ENCODE peak calls at places on chromosomes 12 and 14, in ten cellular contexts. One of them, this sample, is unnamed.

GRCh38 chr12:24945039-24945438 is 3.9 kb downstream of the BCAT1 start:
- DNase-seq in activated T-cell treated with anti-CD3 and anti-CD28 coated beads for 4 hours: no peak
- DNase-seq in stomach: no peak
- DNase-seq in caudate nucleus: no peak
- DNase-seq in hepatocyte: no peak
- DNase-seq in GM19239: no peak
- DNase-seq in kidney: no peak
- DNase-seq in mammary epithelial cell: no peak
- DNase-seq in HTR-8/SVneo: no peak
- DNase-seq in ACHN: no peak
- DNase-seq in this sample: no peak

GRCh38 chr12:96064266-96064665 is 28.9 kb upstream of the LTA4H start:
- DNase-seq in activated T-cell treated with anti-CD3 and anti-CD28 coated beads for 4 hours: no peak
- DNase-seq in stomach: no peak
- DNase-seq in caudate nucleus: no peak
- DNase-seq in hepatocyte: no peak
- DNase-seq in GM19239: no peak
- DNase-seq in kidney: no peak
- DNase-seq in mammary epithelial cell: no peak
- DNase-seq in HTR-8/SVneo: no peak
- DNase-seq in ACHN: no peak
- DNase-seq in this sample: no peak

GRCh38 chr12:122003646-122004611 is 17.8 kb upstream of the BCL7A start:
- DNase-seq in activated T-cell treated with anti-CD3 and anti-CD28 coated beads for 4 hours: no peak
- DNase-seq in stomach: no peak
- DNase-seq in caudate nucleus: no peak
- DNase-seq in hepatocyte: no peak
- DNase-seq in GM19239: no peak
- DNase-seq in kidney: peak
- DNase-seq in mammary epithelial cell: no peak
- DNase-seq in HTR-8/SVneo: no peak
- DNase-seq in ACHN: no peak
- DNase-seq in this sample: no peak

GRCh38 chr14:99517643-99518381 is 36.6 kb downstream of the CCNK start:
- DNase-seq in activated T-cell treated with anti-CD3 and anti-CD28 coated beads for 4 hours: no peak
- DNase-seq in stomach: no peak
- DNase-seq in caudate nucleus: no peak
- DNase-seq in hepatocyte: no peak
- DNase-seq in GM19239: no peak
- DNase-seq in kidney: peak
- DNase-seq in mammary epithelial cell: no peak
- DNase-seq in HTR-8/SVneo: no peak
- DNase-seq in ACHN: no peak
- DNase-seq in this sample: no peak

GRCh38 chr12:52074006-52074405 is 4.2 kb downstream of the ATG101 start:
- DNase-seq in activated T-cell treated with anti-CD3 and anti-CD28 coated beads for 4 hours: no peak
- DNase-seq in stomach: peak
- DNase-seq in caudate nucleus: no peak
- DNase-seq in hepatocyte: no peak
- DNase-seq in GM19239: peak
- DNase-seq in kidney: peak
- DNase-seq in mammary epithelial cell: no peak
- DNase-seq in HTR-8/SVneo: no peak
- DNase-seq in ACHN: no peak
- DNase-seq in this sample: no peak

GRCh38 chr14:50759800-50760543 is 71.0 kb downstream of the NIN start:
- DNase-seq in activated T-cell treated with anti-CD3 and anti-CD28 coated beads for 4 hours: no peak
- DNase-seq in stomach: no peak
- DNase-seq in caudate nucleus: no peak
- DNase-seq in hepatocyte: no peak
- DNase-seq in GM19239: no peak
- DNase-seq in kidney: no peak
- DNase-seq in mammary epithelial cell: no peak
- DNase-seq in HTR-8/SVneo: no peak
- DNase-seq in ACHN: no peak
- DNase-seq in this sample: no peak

GRCh38 chr14:72049462-72049861 is 117.2 kb downstream of the RGS6 start:
- DNase-seq in activated T-cell treated with anti-CD3 and anti-CD28 coated beads for 4 hours: no peak
- DNase-seq in stomach: no peak
- DNase-seq in caudate nucleus: no peak
- DNase-seq in hepatocyte: no peak
- DNase-seq in GM19239: peak
- DNase-seq in kidney: no peak
- DNase-seq in mammary epithelial cell: peak
- DNase-seq in HTR-8/SVneo: no peak
- DNase-seq in ACHN: no peak
- DNase-seq in this sample: no peak

GRCh38 chr14:21308132-21308478 is 28.2 kb downstream of the RPGRIP1 start:
- DNase-seq in activated T-cell treated with anti-CD3 and anti-CD28 coated beads for 4 hours: no peak
- DNase-seq in stomach: no peak
- DNase-seq in caudate nucleus: no peak
- DNase-seq in hepatocyte: peak
- DNase-seq in GM19239: no peak
- DNase-seq in kidney: no peak
- DNase-seq in mammary epithelial cell: no peak
- DNase-seq in HTR-8/SVneo: no peak
- DNase-seq in ACHN: no peak
- DNase-seq in this sample: no peak

GRCh38 chr12:28026701-28027100 is 54.2 kb upstream of the PTHLH start:
- DNase-seq in activated T-cell treated with anti-CD3 and anti-CD28 coated beads for 4 hours: no peak
- DNase-seq in stomach: no peak
- DNase-seq in caudate nucleus: no peak
- DNase-seq in hepatocyte: no peak
- DNase-seq in GM19239: no peak
- DNase-seq in kidney: no peak
- DNase-seq in mammary epithelial cell: peak
- DNase-seq in HTR-8/SVneo: peak
- DNase-seq in ACHN: peak
- DNase-seq in this sample: no peak

GRCh38 chr14:89384636-89385035 is 32.4 kb downstream of the FOXN3 start:
- DNase-seq in activated T-cell treated with anti-CD3 and anti-CD28 coated beads for 4 hours: no peak
- DNase-seq in stomach: no peak
- DNase-seq in caudate nucleus: no peak
- DNase-seq in hepatocyte: no peak
- DNase-seq in GM19239: no peak
- DNase-seq in kidney: no peak
- DNase-seq in mammary epithelial cell: no peak
- DNase-seq in HTR-8/SVneo: no peak
- DNase-seq in ACHN: no peak
- DNase-seq in this sample: no peak

GRCh38 chr14:102215522-102216250 is 76.0 kb downstream of the WDR20 start:
- DNase-seq in activated T-cell treated with anti-CD3 and anti-CD28 coated beads for 4 hours: no peak
- DNase-seq in stomach: no peak
- DNase-seq in caudate nucleus: peak
- DNase-seq in hepatocyte: no peak
- DNase-seq in GM19239: no peak
- DNase-seq in kidney: no peak
- DNase-seq in mammary epithelial cell: no peak
- DNase-seq in HTR-8/SVneo: no peak
- DNase-seq in ACHN: no peak
- DNase-seq in this sample: no peak

GRCh38 chr12:795305-795704 is 42.9 kb downstream of the WNK1 start:
- DNase-seq in activated T-cell treated with anti-CD3 and anti-CD28 coated beads for 4 hours: peak
- DNase-seq in stomach: no peak
- DNase-seq in caudate nucleus: no peak
- DNase-seq in hepatocyte: no peak
- DNase-seq in GM19239: no peak
- DNase-seq in kidney: no peak
- DNase-seq in mammary epithelial cell: no peak
- DNase-seq in HTR-8/SVneo: no peak
- DNase-seq in ACHN: no peak
- DNase-seq in this sample: no peak

GRCh38 chr12:68750506-68750905 is 4.5 kb downstream of the SLC35E3 start:
- DNase-seq in activated T-cell treated with anti-CD3 and anti-CD28 coated beads for 4 hours: no peak
- DNase-seq in stomach: no peak
- DNase-seq in caudate nucleus: no peak
- DNase-seq in hepatocyte: no peak
- DNase-seq in GM19239: no peak
- DNase-seq in kidney: no peak
- DNase-seq in mammary epithelial cell: peak
- DNase-seq in HTR-8/SVneo: no peak
- DNase-seq in ACHN: no peak
- DNase-seq in this sample: no peak

GRCh38 chr14:73726025-73726961 is 12.1 kb upstream of the PNMA1 start:
- DNase-seq in activated T-cell treated with anti-CD3 and anti-CD28 coated beads for 4 hours: no peak
- DNase-seq in stomach: no peak
- DNase-seq in caudate nucleus: no peak
- DNase-seq in hepatocyte: no peak
- DNase-seq in GM19239: no peak
- DNase-seq in kidney: no peak
- DNase-seq in mammary epithelial cell: no peak
- DNase-seq in HTR-8/SVneo: no peak
- DNase-seq in ACHN: no peak
- DNase-seq in this sample: no peak

GRCh38 chr14:68695326-68695768 is 97.5 kb downstream of the ZFP36L1 start:
- DNase-seq in activated T-cell treated with anti-CD3 and anti-CD28 coated beads for 4 hours: no peak
- DNase-seq in stomach: no peak
- DNase-seq in caudate nucleus: no peak
- DNase-seq in hepatocyte: no peak
- DNase-seq in GM19239: peak
- DNase-seq in kidney: no peak
- DNase-seq in mammary epithelial cell: peak
- DNase-seq in HTR-8/SVneo: peak
- DNase-seq in ACHN: peak
- DNase-seq in this sample: no peak

GRCh38 chr14:103199141-103199540 is 75.9 kb downstream of the TNFAIP2 start:
- DNase-seq in activated T-cell treated with anti-CD3 and anti-CD28 coated beads for 4 hours: no peak
- DNase-seq in stomach: no peak
- DNase-seq in caudate nucleus: no peak
- DNase-seq in hepatocyte: no peak
- DNase-seq in GM19239: no peak
- DNase-seq in kidney: no peak
- DNase-seq in mammary epithelial cell: no peak
- DNase-seq in HTR-8/SVneo: no peak
- DNase-seq in ACHN: no peak
- DNase-seq in this sample: no peak